ENCODE peak calls at places on chromosomes 1 and 21, in ten cellular contexts. One of them, this sample, is unnamed.

GRCh38 chr1:37189111-37189510 is 154.8 kb upstream of the GRIK3 start:
- DNase-seq in endothelial cell: no peak
- DNase-seq in astrocyte of the spinal cord: no peak
- DNase-seq in stimulated activated CD8-positive, alpha-beta memory T cell treated with anti-CD3 and anti-CD28 coated beads, Interleukin-4, amount 100 ng/mL, for 1 hour: no peak
- DNase-seq in transverse colon: no peak
- DNase-seq in occipital lobe: no peak
- DNase-seq in AG09319: no peak
- DNase-seq in HS-27A: no peak
- DNase-seq in cardiac fibroblast: no peak
- DNase-seq in heart right ventricle: no peak
- DNase-seq in this sample: no peak

GRCh38 chr1:48102766-48103165 is 105.6 kb upstream of the TRABD2B start:
- DNase-seq in AG09319: no peak
- DNase-seq in endothelial cell: no peak
- DNase-seq in transverse colon: no peak
- DNase-seq in HS-27A: no peak
- DNase-seq in astrocyte of the spinal cord: no peak
- DNase-seq in heart right ventricle: no peak
- DNase-seq in occipital lobe: no peak
- DNase-seq in stimulated activated CD8-positive, alpha-beta memory T cell treated with anti-CD3 and anti-CD28 coated beads, Interleukin-4, amount 100 ng/mL, for 1 hour: no peak
- DNase-seq in cardiac fibroblast: peak; percentile 2
- DNase-seq in this sample: no peak

GRCh38 chr1:47841356-47841755 is 155.8 kb downstream of the TRABD2B start:
- DNase-seq in occipital lobe: no peak
- DNase-seq in HS-27A: no peak
- DNase-seq in stimulated activated CD8-positive, alpha-beta memory T cell treated with anti-CD3 and anti-CD28 coated beads, Interleukin-4, amount 100 ng/mL, for 1 hour: no peak
- DNase-seq in AG09319: no peak
- DNase-seq in transverse colon: peak; percentile 1
- DNase-seq in endothelial cell: no peak
- DNase-seq in cardiac fibroblast: no peak
- DNase-seq in heart right ventricle: no peak
- DNase-seq in astrocyte of the spinal cord: no peak
- DNase-seq in this sample: no peak

GRCh38 chr1:29878501-29878900 is 642.2 kb downstream of the PTPRU start:
- DNase-seq in HS-27A: no peak
- DNase-seq in cardiac fibroblast: no peak
- DNase-seq in endothelial cell: no peak
- DNase-seq in astrocyte of the spinal cord: no peak
- DNase-seq in transverse colon: no peak
- DNase-seq in occipital lobe: no peak
- DNase-seq in AG09319: no peak
- DNase-seq in heart right ventricle: no peak
- DNase-seq in stimulated activated CD8-positive, alpha-beta memory T cell treated with anti-CD3 and anti-CD28 coated beads, Interleukin-4, amount 100 ng/mL, for 1 hour: no peak
- DNase-seq in this sample: no peak

GRCh38 chr1:58893257-58893869 is 109.5 kb upstream of the JUN start:
- DNase-seq in HS-27A: no peak
- DNase-seq in astrocyte of the spinal cord: no peak
- DNase-seq in heart right ventricle: peak; percentile 73
- DNase-seq in AG09319: no peak
- DNase-seq in cardiac fibroblast: peak; percentile 51
- DNase-seq in endothelial cell: no peak
- DNase-seq in stimulated activated CD8-positive, alpha-beta memory T cell treated with anti-CD3 and anti-CD28 coated beads, Interleukin-4, amount 100 ng/mL, for 1 hour: no peak
- DNase-seq in transverse colon: peak; percentile 78
- DNase-seq in occipital lobe: no peak
- DNase-seq in this sample: peak; percentile 64

GRCh38 chr1:41333146-41333784 is 28.0 kb upstream of the FOXO6 start:
- DNase-seq in astrocyte of the spinal cord: peak; percentile 64
- DNase-seq in HS-27A: peak; percentile 54
- DNase-seq in stimulated activated CD8-positive, alpha-beta memory T cell treated with anti-CD3 and anti-CD28 coated beads, Interleukin-4, amount 100 ng/mL, for 1 hour: no peak
- DNase-seq in occipital lobe: no peak
- DNase-seq in heart right ventricle: no peak
- DNase-seq in cardiac fibroblast: peak; percentile 70
- DNase-seq in endothelial cell: no peak
- DNase-seq in AG09319: no peak
- DNase-seq in transverse colon: no peak
- DNase-seq in this sample: peak; percentile 40

GRCh38 chr1:97337250-97338030 is 583.4 kb downstream of the DPYD start:
- DNase-seq in stimulated activated CD8-positive, alpha-beta memory T cell treated with anti-CD3 and anti-CD28 coated beads, Interleukin-4, amount 100 ng/mL, for 1 hour: no peak
- DNase-seq in transverse colon: no peak
- DNase-seq in AG09319: no peak
- DNase-seq in heart right ventricle: no peak
- DNase-seq in HS-27A: no peak
- DNase-seq in cardiac fibroblast: peak; percentile 37
- DNase-seq in astrocyte of the spinal cord: no peak
- DNase-seq in occipital lobe: no peak
- DNase-seq in endothelial cell: no peak
- DNase-seq in this sample: no peak

GRCh38 chr1:246005067-246005466 is 502.0 kb downstream of the SMYD3 start:
- DNase-seq in heart right ventricle: no peak
- DNase-seq in cardiac fibroblast: peak; percentile 97
- DNase-seq in transverse colon: no peak
- DNase-seq in endothelial cell: no peak
- DNase-seq in stimulated activated CD8-positive, alpha-beta memory T cell treated with anti-CD3 and anti-CD28 coated beads, Interleukin-4, amount 100 ng/mL, for 1 hour: no peak
- DNase-seq in AG09319: peak; percentile 94
- DNase-seq in occipital lobe: no peak
- DNase-seq in HS-27A: peak; percentile 66
- DNase-seq in astrocyte of the spinal cord: peak; percentile 93
- DNase-seq in this sample: no peak

GRCh38 chr1:158203693-158204457 is 23.2 kb downstream of the CD1D start:
- DNase-seq in stimulated activated CD8-positive, alpha-beta memory T cell treated with anti-CD3 and anti-CD28 coated beads, Interleukin-4, amount 100 ng/mL, for 1 hour: no peak
- DNase-seq in occipital lobe: no peak
- DNase-seq in cardiac fibroblast: peak; percentile 77
- DNase-seq in heart right ventricle: no peak
- DNase-seq in astrocyte of the spinal cord: peak; percentile 64
- DNase-seq in HS-27A: peak; percentile 12
- DNase-seq in AG09319: peak; percentile 29
- DNase-seq in transverse colon: no peak
- DNase-seq in endothelial cell: peak; percentile 36
- DNase-seq in this sample: no peak

GRCh38 chr1:44079566-44079965 is 39.1 kb upstream of the KLF17 start:
- DNase-seq in AG09319: no peak
- DNase-seq in transverse colon: no peak
- DNase-seq in occipital lobe: no peak
- DNase-seq in endothelial cell: no peak
- DNase-seq in HS-27A: no peak
- DNase-seq in heart right ventricle: no peak
- DNase-seq in astrocyte of the spinal cord: no peak
- DNase-seq in cardiac fibroblast: no peak
- DNase-seq in stimulated activated CD8-positive, alpha-beta memory T cell treated with anti-CD3 and anti-CD28 coated beads, Interleukin-4, amount 100 ng/mL, for 1 hour: no peak
- DNase-seq in this sample: no peak

GRCh38 chr1:95002657-95003432 is 69.9 kb downstream of the ALG14 start:
- DNase-seq in transverse colon: no peak
- DNase-seq in occipital lobe: no peak
- DNase-seq in AG09319: no peak
- DNase-seq in cardiac fibroblast: peak; percentile 49
- DNase-seq in astrocyte of the spinal cord: peak; percentile 73
- DNase-seq in HS-27A: no peak
- DNase-seq in stimulated activated CD8-positive, alpha-beta memory T cell treated with anti-CD3 and anti-CD28 coated beads, Interleukin-4, amount 100 ng/mL, for 1 hour: no peak
- DNase-seq in endothelial cell: no peak
- DNase-seq in heart right ventricle: no peak
- DNase-seq in this sample: no peak

GRCh38 chr1:53590581-53591515 is 131.6 kb downstream of the DMRTB1 start:
- DNase-seq in HS-27A: no peak
- DNase-seq in stimulated activated CD8-positive, alpha-beta memory T cell treated with anti-CD3 and anti-CD28 coated beads, Interleukin-4, amount 100 ng/mL, for 1 hour: no peak
- DNase-seq in endothelial cell: no peak
- DNase-seq in transverse colon: peak; percentile 0
- DNase-seq in heart right ventricle: no peak
- DNase-seq in AG09319: no peak
- DNase-seq in occipital lobe: no peak
- DNase-seq in cardiac fibroblast: peak; percentile 63
- DNase-seq in astrocyte of the spinal cord: no peak
- DNase-seq in this sample: no peak

GRCh38 chr21:45374826-45375455 is 30.0 kb upstream of the COL18A1 start:
- DNase-seq in AG09319: no peak
- DNase-seq in occipital lobe: no peak
- DNase-seq in heart right ventricle: peak; percentile 6
- DNase-seq in stimulated activated CD8-positive, alpha-beta memory T cell treated with anti-CD3 and anti-CD28 coated beads, Interleukin-4, amount 100 ng/mL, for 1 hour: no peak
- DNase-seq in HS-27A: no peak
- DNase-seq in astrocyte of the spinal cord: no peak
- DNase-seq in transverse colon: no peak
- DNase-seq in endothelial cell: no peak
- DNase-seq in cardiac fibroblast: no peak
- DNase-seq in this sample: no peak

GRCh38 chr1:110003747-110004428 is 19.3 kb downstream of the AHCYL1 start:
- DNase-seq in heart right ventricle: peak; percentile 34
- DNase-seq in AG09319: peak; percentile 96
- DNase-seq in HS-27A: peak; percentile 90
- DNase-seq in endothelial cell: peak; percentile 34
- DNase-seq in stimulated activated CD8-positive, alpha-beta memory T cell treated with anti-CD3 and anti-CD28 coated beads, Interleukin-4, amount 100 ng/mL, for 1 hour: no peak
- DNase-seq in astrocyte of the spinal cord: peak; percentile 98
- DNase-seq in occipital lobe: peak; percentile 41
- DNase-seq in transverse colon: peak; percentile 74
- DNase-seq in cardiac fibroblast: peak; percentile 98
- DNase-seq in this sample: peak; percentile 86

GRCh38 chr1:18581420-18581880 is 49.2 kb upstream of the PAX7 start:
- DNase-seq in heart right ventricle: peak; percentile 23
- DNase-seq in stimulated activated CD8-positive, alpha-beta memory T cell treated with anti-CD3 and anti-CD28 coated beads, Interleukin-4, amount 100 ng/mL, for 1 hour: no peak
- DNase-seq in transverse colon: peak; percentile 15
- DNase-seq in endothelial cell: peak; percentile 67
- DNase-seq in AG09319: no peak
- DNase-seq in astrocyte of the spinal cord: peak; percentile 1
- DNase-seq in HS-27A: no peak
- DNase-seq in occipital lobe: no peak
- DNase-seq in cardiac fibroblast: no peak
- DNase-seq in this sample: no peak

GRCh38 chr1:154791292-154792278 is 78.5 kb downstream of the KCNN3 start:
- DNase-seq in heart right ventricle: no peak
- DNase-seq in stimulated activated CD8-positive, alpha-beta memory T cell treated with anti-CD3 and anti-CD28 coated beads, Interleukin-4, amount 100 ng/mL, for 1 hour: peak; percentile 50
- DNase-seq in astrocyte of the spinal cord: peak; percentile 12
- DNase-seq in endothelial cell: no peak
- DNase-seq in AG09319: no peak
- DNase-seq in HS-27A: peak; percentile 12
- DNase-seq in occipital lobe: peak; percentile 10
- DNase-seq in transverse colon: peak; percentile 70
- DNase-seq in cardiac fibroblast: peak; percentile 47
- DNase-seq in this sample: no peak